ENCODE peak calls at places on chromosomes 4 and X, in six cellular contexts. O is WTC11, F is K562, G is HepG2, C is GM12878, A is H1. L is an unnamed sample.

GRCh38 chrX:128816919-128817318 is 706.4 kb downstream of the SMARCA1 start:
- DNase-seq in C (no peak), F (peak; percentile 2), O (peak; percentile 9), G (peak; percentile 22), A (no peak), L (peak; percentile 64)

GRCh38 chrX:15334561-15334960 is 762 bp downstream of the PIGA start:
- DNase-seq in G (no peak), F (peak; percentile 6), A (no peak), O (no peak), C (no peak), L (no peak)

GRCh38 chr4:136751530-136751929 is 780.8 kb downstream of the PCDH18 start:
- DNase-seq in A (no peak), F (no peak), G (no peak), O (no peak), C (no peak), L (no peak)

GRCh38 chr4:25484243-25484721 is 107.2 kb downstream of the ANAPC4 start:
- DNase-seq in C (peak; percentile 5), A (no peak), O (no peak), G (no peak), F (no peak), L (peak; percentile 16)

GRCh38 chr4:147355849-147356248 is 125.0 kb upstream of the EDNRA start:
- DNase-seq in C (no peak), F (no peak), G (no peak), O (no peak), A (no peak), L (no peak)

GRCh38 chrX:97266406-97267121 is 382.9 kb downstream of the RPA4 start:
- DNase-seq in C (no peak), F (no peak), O (no peak), A (no peak), G (no peak), L (no peak)

GRCh38 chr4:67393699-67394281 is 151.5 kb downstream of the CENPC start:
- DNase-seq in O (no peak), F (peak; percentile 32), A (no peak), C (no peak), G (peak; percentile 15), L (peak; percentile 67)

GRCh38 chr4:62394751-62395150 is 1194.6 kb downstream of the ADGRL3 start:
- DNase-seq in F (no peak), G (no peak), A (no peak), C (no peak), O (no peak), L (no peak)

GRCh38 chr4:75686346-75686745 is 13.1 kb upstream of the G3BP2 start:
- DNase-seq in A (no peak), C (no peak), O (no peak), G (no peak), F (no peak), L (no peak)

GRCh38 chr4:136690363-136690762 is 841.9 kb downstream of the PCDH18 start:
- DNase-seq in O (no peak), A (no peak), G (no peak), C (no peak), F (no peak), L (no peak)

GRCh38 chr4:71300964-71301363 is 37.9 kb upstream of the SLC4A4 start:
- DNase-seq in C (no peak), F (no peak), A (no peak), O (no peak), G (no peak), L (no peak)

GRCh38 chr4:132396636-132397035 is 752.5 kb upstream of the PCDH10 start:
- DNase-seq in F (no peak), A (no peak), C (no peak), O (no peak), G (no peak), L (no peak)

GRCh38 chr4:86661418-86661817 is 67.3 kb downstream of the PTPN13 start:
- DNase-seq in F (no peak), G (no peak), A (no peak), O (no peak), C (no peak), L (no peak)

GRCh38 chrX:39897741-39898097 is 200.0 kb downstream of the BCOR start:
- DNase-seq in C (no peak), O (no peak), G (no peak), A (no peak), F (no peak), L (no peak)

GRCh38 chr4:94488667-94489066 is 36.9 kb downstream of the PDLIM5 start:
- DNase-seq in A (no peak), F (no peak), G (no peak), O (no peak), C (no peak), L (no peak)

GRCh38 chr4:118757761-118758213 is 72.6 kb downstream of the METTL14 start:
- DNase-seq in F (no peak), G (peak; percentile 29), C (no peak), A (no peak), O (no peak), L (no peak)

DNA sequence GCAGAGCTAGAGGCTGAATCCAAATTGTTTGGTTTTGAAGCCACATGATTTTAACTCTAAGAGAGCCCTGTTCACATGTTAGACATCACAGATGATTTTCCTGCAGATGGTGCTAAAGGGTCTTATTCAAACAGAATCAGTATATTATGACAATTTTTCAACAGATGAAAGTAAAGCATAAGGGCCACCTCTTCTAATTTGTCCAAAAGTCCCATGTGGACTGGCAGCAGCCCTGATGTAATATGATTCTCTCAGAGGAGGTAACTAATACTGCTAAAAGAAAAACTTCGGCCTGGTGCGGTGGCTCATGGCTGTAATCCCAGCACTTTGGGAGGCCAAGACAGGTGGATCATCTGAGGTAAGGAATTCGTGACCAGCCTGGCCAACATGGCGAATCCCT is 26.0 kb upstream of the SETD7 start:
- DNase-seq in F (no peak), C (no peak), G (no peak), A (no peak), O (no peak), L (no peak)
- TF ChIP-seq CREB1 in F (no peak), C (no peak), G (no peak), A (no peak), O (no peak), L (no peak)

DNA sequence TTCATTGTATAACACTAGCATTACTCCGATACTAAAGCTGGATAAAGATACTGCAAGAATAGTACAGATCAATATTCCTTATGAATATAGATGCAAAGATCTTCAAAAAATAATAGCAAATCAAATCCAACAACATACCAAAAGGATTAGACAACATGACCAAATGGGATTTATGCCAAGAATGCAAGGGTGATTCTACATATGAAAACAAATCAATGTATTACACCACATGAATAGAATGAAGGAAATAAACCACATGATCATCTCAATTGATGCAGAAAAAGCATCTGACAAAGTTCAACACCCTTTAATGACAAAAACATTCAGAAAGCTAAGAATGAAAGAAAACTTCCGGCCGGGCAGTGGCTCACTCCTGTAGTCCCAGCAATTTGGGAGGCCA is 42.8 kb downstream of the CUL4B start:
- DNase-seq in O (no peak), A (no peak), F (no peak), C (no peak), G (no peak), L (no peak)
- TF ChIP-seq CREB1 in O (no peak), A (no peak), F (no peak), C (no peak), G (no peak), L (no peak)

GRCh38 chr4:17958185-17958584 is 63.4 kb downstream of the LCORL start:
- DNase-seq in G (no peak), A (no peak), O (no peak), F (no peak), C (no peak), L (no peak)
- TF ChIP-seq CREB1 in G (no peak), A (no peak), O (no peak), F (no peak), C (no peak), L (no peak)

DNA sequence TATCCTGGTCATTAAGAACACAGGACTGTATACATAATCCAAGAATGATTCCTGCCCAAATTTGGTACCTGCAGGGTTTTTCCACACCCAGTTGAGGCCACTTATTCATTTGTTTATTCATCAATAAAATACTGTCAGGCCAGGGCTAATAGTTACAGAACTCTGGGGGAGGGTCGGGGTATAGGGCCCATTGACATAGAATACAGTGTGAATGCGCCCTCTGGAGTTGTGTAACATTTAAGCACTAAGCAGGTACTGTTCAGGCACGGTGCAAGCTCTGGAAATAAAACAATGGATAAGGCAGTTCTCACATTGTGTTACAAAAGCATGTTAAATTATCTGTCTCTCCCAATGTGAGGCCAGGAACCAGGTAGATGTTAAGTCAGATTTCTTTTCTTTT is 30.8 kb upstream of the LRBA start:
- DNase-seq in A (peak; percentile 52), O (peak; percentile 33), F (peak; percentile 47), G (peak; percentile 31), C (no peak), L (peak; percentile 81)
- TF ChIP-seq CREB1 in A (no peak), O (no peak), F (no peak), G (no peak), C (no peak), L (no peak)

DNA sequence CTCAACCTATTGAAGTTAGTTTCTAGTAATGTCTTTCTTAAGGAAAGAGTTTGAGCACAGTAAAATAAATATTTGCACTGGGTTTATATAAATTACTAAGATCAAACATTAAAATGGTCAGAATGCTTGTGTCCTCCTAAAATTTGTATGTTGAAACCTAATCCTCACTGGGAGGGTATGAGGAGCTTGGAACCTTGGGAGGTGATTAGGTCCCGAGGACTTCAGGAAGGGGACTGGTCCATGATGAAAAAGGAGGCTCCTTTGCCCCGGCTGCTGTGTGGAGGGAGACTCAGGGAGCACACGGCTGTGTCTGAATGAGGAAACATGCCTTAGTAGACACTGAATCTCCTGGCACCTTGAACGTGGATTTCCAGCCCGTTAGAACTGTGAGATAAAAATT is 221.9 kb downstream of the TENM3 start:
- DNase-seq in O (no peak), G (no peak), F (no peak), C (no peak), A (no peak), L (no peak)
- TF ChIP-seq CREB1 in O (no peak), G (no peak), F (no peak), C (no peak), A (no peak), L (no peak)

GRCh38 chr4:74105656-74106275 is 6.8 kb upstream of the CXCL2 start:
- DNase-seq in A (no peak), F (no peak), G (no peak), C (no peak), O (no peak), L (no peak)
- TF ChIP-seq CREB1 in A (no peak), F (no peak), G (no peak), C (no peak), O (no peak), L (no peak)

GRCh38 chr4:173231916-173232315 is 63.3 kb downstream of the GALNT7 start:
- DNase-seq in G (no peak), O (no peak), F (peak; percentile 58), C (no peak), A (no peak), L (no peak)
- TF ChIP-seq CREB1 in G (no peak), O (no peak), F (no peak), C (no peak), A (no peak), L (no peak)

GRCh38 chr4:187606581-187606980 is 389.0 kb upstream of the ZFP42 start:
- DNase-seq in G (peak; percentile 50), C (no peak), A (peak; percentile 56), O (peak; percentile 48), F (peak; percentile 37), L (peak; percentile 77)
- TF ChIP-seq CREB1 in G (no peak), C (no peak), A (no peak), O (no peak), F (no peak), L (no peak)